ENCODE peak calls at places on chromosomes 12 and 14, in eight cellular contexts. A, G, X, E, V, J, Q and B are unnamed samples.

GRCh38 chr14:21096889-21097615 is 1.4 kb downstream of the ZNF219 start:
- DNase-seq in X (no peak), J (no peak), G (no peak), V (no peak), Q (peak), E (no peak), A (no peak), B (no peak)

GRCh38 chr12:64946132-64946829 is 121.8 kb downstream of the TBC1D30 start:
- DNase-seq in Q (peak), G (peak), J (no peak), V (no peak), A (peak), X (peak), E (no peak), B (no peak)

GRCh38 chr12:76866726-76867125 is 12.1 kb downstream of the CSRP2 start:
- DNase-seq in X (peak), A (peak), G (no peak), Q (no peak), E (no peak), J (no peak), V (peak), B (peak)

GRCh38 chr14:103091041-103091882 is 3.3 kb upstream of the EXOC3L4 start:
- DNase-seq in G (peak), A (peak), E (peak), Q (no peak), V (no peak), X (peak), J (peak), B (no peak)

GRCh38 chr12:8544295-8544694 is 3.6 kb upstream of the CLEC4E start:
- DNase-seq in J (peak), X (peak), G (peak), A (peak), E (peak), Q (peak), V (peak), B (peak)

GRCh38 chr12:108457006-108457733 is 57.9 kb upstream of the FICD start:
- DNase-seq in G (no peak), X (peak), J (no peak), A (peak), E (no peak), V (peak), Q (peak), B (peak)

GRCh38 chr12:50928392-50928791 is 24.0 kb upstream of the HIGD1C start:
- DNase-seq in E (no peak), X (peak), Q (no peak), G (no peak), A (no peak), J (no peak), V (peak), B (no peak)

GRCh38 chr12:33786532-33786931 is 235.8 kb upstream of the ALG10 start:
- DNase-seq in X (no peak), V (no peak), J (no peak), A (no peak), G (no peak), Q (no peak), E (no peak), B (no peak)

GRCh38 chr14:22556021-22556989 is 32.7 kb downstream of the DAD1 start:
- DNase-seq in V (no peak), E (peak), J (peak), X (peak), Q (peak), A (no peak), G (no peak), B (no peak)

GRCh38 chr12:91819132-91819447 is 326.6 kb downstream of the BTG1 start:
- DNase-seq in G (no peak), Q (no peak), A (peak), E (no peak), X (peak), J (no peak), V (no peak), B (no peak)
- TF ChIP-seq CTCF in G (no peak), Q (no peak), A (no peak), E (no peak), X (no peak), J (no peak), V (no peak), B (no peak)

GRCh38 chr12:53988519-53989226 is 3.7 kb downstream of the HOXC10 start:
- DNase-seq in J (no peak), G (no peak), A (no peak), X (no peak), Q (no peak), E (no peak), V (no peak), B (no peak)
- H3K4me3 ChIP-seq in J (no peak), G (no peak), A (no peak), X (peak), Q (no peak), E (no peak), V (no peak), B (no peak)

GRCh38 chr14:77140343-77140936 is 1.2 kb downstream of the ZDHHC22 start:
- DNase-seq in G (no peak), Q (no peak), V (no peak), E (no peak), X (peak), J (no peak), A (no peak), B (no peak)
- TF ChIP-seq CTCF in G (no peak), Q (no peak), V (no peak), E (no peak), X (no peak), J (no peak), A (no peak), B (no peak)

DNA sequence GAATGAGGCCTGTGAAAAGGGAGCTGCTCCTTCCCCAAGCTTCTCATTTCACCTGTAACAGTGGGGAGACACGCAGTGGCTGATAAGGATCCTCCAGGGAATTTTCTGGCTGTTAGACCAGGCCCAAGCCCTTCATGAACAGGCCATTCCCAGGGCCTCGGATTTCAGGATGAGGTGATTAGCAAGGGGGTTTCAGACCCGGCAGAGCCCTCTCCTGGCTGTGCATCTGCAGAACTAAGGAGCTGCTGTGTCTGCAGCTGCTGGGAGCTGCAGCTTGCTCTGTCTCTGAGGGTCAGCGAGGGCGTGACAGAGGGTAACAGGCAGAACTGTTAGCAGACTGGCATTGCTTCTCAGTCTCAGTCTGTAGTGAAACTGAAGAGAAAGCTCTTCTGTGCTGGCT is 110.4 kb downstream of the KCNA5 start:
- DNase-seq in A (no peak), X (no peak), G (no peak), Q (no peak), V (no peak), J (no peak), E (no peak), B (no peak)
- H3K4me3 ChIP-seq in A (no peak), X (no peak), G (no peak), Q (no peak), V (no peak), J (no peak), E (no peak), B (no peak)

DNA sequence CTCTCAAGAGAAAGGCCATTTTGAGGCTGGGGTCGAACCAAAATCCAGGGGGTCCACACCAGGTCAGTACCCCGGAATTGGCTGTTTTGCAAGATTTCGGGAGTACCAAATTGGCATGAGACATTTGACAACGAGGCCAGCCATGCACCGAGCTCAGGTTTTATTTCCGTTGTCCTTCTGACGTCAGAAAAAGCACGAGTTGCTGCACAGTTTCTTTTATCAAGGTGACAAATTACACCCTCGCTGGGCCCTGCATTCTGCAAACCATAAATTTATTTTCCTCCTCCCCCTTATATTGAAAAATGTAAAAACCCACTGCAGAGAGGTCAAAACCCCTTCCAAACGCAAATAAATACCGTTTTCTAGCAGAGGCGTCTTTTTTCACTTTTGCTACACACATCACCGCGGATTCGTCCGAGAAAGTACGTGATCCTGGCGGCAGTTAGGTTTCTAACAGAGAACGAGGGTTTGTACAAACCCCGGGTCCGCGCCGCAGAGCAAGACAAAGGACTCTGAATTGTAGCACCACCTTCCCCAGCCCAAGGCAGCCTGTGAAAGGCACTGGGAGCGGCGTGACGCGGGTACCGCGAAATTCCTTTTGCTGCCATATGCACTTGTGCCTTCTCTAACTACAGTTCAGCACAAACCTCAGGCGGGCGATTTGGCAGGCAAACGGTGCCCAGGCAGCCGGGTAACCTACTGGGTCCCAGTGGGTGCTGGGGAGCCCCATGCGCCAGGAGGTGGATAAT is 1.8 kb downstream of the SLC38A1 start:
- DNase-seq in V (no peak), A (peak), Q (peak), J (peak), G (peak), X (peak), E (peak), B (no peak)
- TF ChIP-seq CTCF in V (no peak), A (no peak), Q (no peak), J (no peak), G (no peak), X (no peak), E (no peak), B (no peak)

GRCh38 chr12:53231859-53232640 is at the start of gene RARG:
- DNase-seq in X (peak), G (peak), V (no peak), A (peak), E (peak), Q (peak), J (peak), B (no peak)
- H3K4me3 ChIP-seq in X (peak), G (peak), V (peak), A (peak), E (peak), Q (peak), J (peak), B (peak)

GRCh38 chr14:68937790-68938514 is 41.1 kb downstream of the ACTN1 start:
- DNase-seq in Q (peak), J (peak), X (no peak), A (peak), G (peak), V (no peak), E (peak), B (no peak)
- TF ChIP-seq CTCF in Q (no peak), J (peak), X (peak), A (peak), G (peak), V (no peak), E (peak), B (peak)

GRCh38 chr12:1739368-1739767 is 48.5 kb downstream of the ADIPOR2 start:
- DNase-seq in A (no peak), V (no peak), Q (no peak), G (no peak), X (no peak), J (no peak), E (no peak), B (no peak)
- H3K4me3 ChIP-seq in A (no peak), V (no peak), Q (no peak), G (no peak), X (no peak), J (no peak), E (no peak), B (no peak)